ENCODE peak calls at places on chromosomes 6 and 20, in four cellular contexts. Q is hypothalamus, C is mesothelial cell of epicardium, P is PC-3. T is an unnamed sample.

GRCh38 chr20:61865353-61865752 is 200.3 kb downstream of the TAF4 start:
- DNase-seq in Q (no peak), C (no peak), P (no peak), T (no peak)

GRCh38 chr20:25215521-25215920 is 20.0 kb downstream of the ENTPD6 start:
- DNase-seq in Q (no peak), C (no peak), P (no peak), T (no peak)

GRCh38 chr20:63381781-63382431 is 20.8 kb upstream of the CHRNA4 start:
- DNase-seq in Q (peak; percentile 7), C (peak; percentile 79), P (peak; percentile 25), T (peak; percentile 68)

GRCh38 chr6:159996087-159996622 is 27.3 kb downstream of the IGF2R start:
- DNase-seq in Q (no peak), C (no peak), P (no peak), T (no peak)

GRCh38 chr6:89007209-89008001 is 44.0 kb upstream of the RNGTT start:
- DNase-seq in Q (no peak), C (no peak), P (no peak), T (no peak)

GRCh38 chr6:121858976-121859375 is 423.5 kb downstream of the GJA1 start:
- DNase-seq in Q (no peak), C (no peak), P (no peak), T (no peak)

GRCh38 chr20:57717797-57718196 is 8.0 kb upstream of the PMEPA1 start:
- DNase-seq in Q (no peak), C (no peak), P (peak; percentile 99), T (peak; percentile 85)

GRCh38 chr6:97282238-97282725 is 734 bp downstream of the MMS22L start:
- DNase-seq in Q (no peak), C (no peak), P (peak; percentile 4), T (peak; percentile 35)

GRCh38 chr6:47456536-47456975 is 21.0 kb upstream of the CD2AP start:
- DNase-seq in Q (no peak), C (no peak), P (no peak), T (no peak)

GRCh38 chr20:62202083-62202395 is 18.0 kb downstream of the HRH3 start:
- DNase-seq in Q (no peak), C (no peak), P (peak; percentile 37), T (no peak)

GRCh38 chr6:157143171-157143884 is 180.0 kb downstream of the TMEM242 start:
- DNase-seq in Q (no peak), C (no peak), P (peak; percentile 12), T (no peak)

GRCh38 chr6:149334682-149335160 is 17.2 kb downstream of the TAB2 start:
- DNase-seq in Q (no peak), C (no peak), P (peak; percentile 83), T (peak; percentile 64)

GRCh38 chr20:41476013-41476441 is 109.4 kb upstream of the EMILIN3 start:
- DNase-seq in Q (no peak), C (no peak), P (peak; percentile 61), T (peak; percentile 51)

GRCh38 chr6:20403080-20403765 is 1.5 kb downstream of the E2F3 start:
- DNase-seq in Q (peak; percentile 64), C (peak; percentile 78), P (peak; percentile 93), T (peak; percentile 72)

GRCh38 chr20:38321959-38322598 is 18.1 kb downstream of the BPI start:
- DNase-seq in Q (no peak), C (peak; percentile 55), P (peak; percentile 75), T (peak; percentile 82)

GRCh38 chr20:10689385-10689784 is 15.6 kb upstream of the JAG1 start:
- DNase-seq in Q (no peak), C (no peak), P (no peak), T (no peak)

GRCh38 chr6:69138893-69139494 is 503.9 kb downstream of the ADGRB3 start:
- DNase-seq in Q (no peak), C (no peak), P (no peak), T (peak; percentile 16)

GRCh38 chr6:32883789-32884188 is 29.8 kb downstream of the PSMB9 start:
- DNase-seq in Q (no peak), C (no peak), P (no peak), T (no peak)

GRCh38 chr20:60224914-60225313 is 266.7 kb downstream of the CDH26 start:
- DNase-seq in Q (no peak), C (no peak), P (peak; percentile 33), T (no peak)

GRCh38 chr6:121573466-121573865 is 138.0 kb downstream of the GJA1 start:
- DNase-seq in Q (no peak), C (no peak), P (no peak), T (no peak)

GRCh38 chr6:47209632-47210031 is 100.1 kb downstream of the TNFRSF21 start:
- DNase-seq in Q (no peak), C (no peak), P (no peak), T (no peak)

GRCh38 chr6:122033564-122034181 is 365.8 kb upstream of the HSF2 start:
- DNase-seq in Q (no peak), C (no peak), P (peak; percentile 60), T (peak; percentile 53)

GRCh38 chr20:46242390-46242789 is 65.9 kb downstream of the CDH22 start:
- DNase-seq in Q (no peak), C (no peak), P (no peak), T (no peak)

GRCh38 chr6:134539865-134540323 is 222.0 kb upstream of the SGK1 start:
- DNase-seq in Q (no peak), C (no peak), P (no peak), T (no peak)

GRCh38 chr6:36633370-36633769 is 39.2 kb downstream of the SRSF3 start:
- DNase-seq in Q (no peak), C (no peak), P (no peak), T (no peak)

GRCh38 chr20:34544109-34544793 is 14.3 kb upstream of the MAP1LC3A start:
- DNase-seq in Q (no peak), C (no peak), P (no peak), T (no peak)

GRCh38 chr6:29230666-29231065 is 60.0 kb downstream of the OR2J2 start:
- DNase-seq in Q (no peak), C (no peak), P (peak; percentile 48), T (peak; percentile 7)

GRCh38 chr6:43274916-43275597 is 23.0 kb upstream of the SLC22A7 start:
- DNase-seq in Q (no peak), C (no peak), P (no peak), T (no peak)

GRCh38 chr6:167481527-167481926 is 156.6 kb downstream of the TTLL2 start:
- DNase-seq in Q (no peak), C (no peak), P (no peak), T (no peak)

GRCh38 chr6:99612551-99613397 is 6.1 kb downstream of the PRDM13 start:
- DNase-seq in Q (no peak), C (no peak), P (no peak), T (no peak)

GRCh38 chr20:56826971-56827645 is 198.0 kb downstream of the TFAP2C start:
- DNase-seq in Q (no peak), C (no peak), P (peak; percentile 38), T (peak; percentile 96)

GRCh38 chr6:125867483-125867935 is 76.7 kb downstream of the NCOA7 start:
- DNase-seq in Q (no peak), C (peak; percentile 53), P (peak; percentile 87), T (peak; percentile 91)

GRCh38 chr6:56690519-56691200 is 48.0 kb upstream of the DST start:
- DNase-seq in Q (no peak), C (no peak), P (peak; percentile 84), T (peak; percentile 36)

GRCh38 chr6:122995930-122996796 is at the start of gene CLVS2:
- DNase-seq in Q (no peak), C (peak; percentile 58), P (no peak), T (peak; percentile 8)

GRCh38 chr6:113969888-113970807 is 800 bp downstream of the HDAC2 start:
- DNase-seq in Q (no peak), C (peak; percentile 66), P (peak; percentile 14), T (peak; percentile 43)

GRCh38 chr20:63829943-63830820 is 882 bp downstream of the ZBTB46 start:
- DNase-seq in Q (no peak), C (peak; percentile 51), P (no peak), T (no peak)

GRCh38 chr6:26249959-26250805 is 114.8 kb upstream of the BTN3A2 start:
- DNase-seq in Q (no peak), C (peak; percentile 72), P (peak; percentile 79), T (no peak)

T was measured in RWPE1.